ENCODE peak calls at places on chromosomes 7 and 10, in ten cellular contexts. I is brain microvascular endothelial cell, C is transverse colon, J is cardiac muscle cell, M is RWPE1, H is GM12878, O is tibial nerve, S is IMR-90, R is endodermal cell, G is Panc1. T is an unnamed sample.
A peak's percentile ranks its signal among the peaks of the same experiment; 100 is the strongest.

GRCh38 chr10:89651916-89652573 is 7.0 kb upstream of the PANK1 start:
- DNase-seq in I (no peak), C (no peak), J (no peak), M (no peak), H (no peak), O (no peak), S (no peak), R (no peak), G (no peak), T (no peak)

GRCh38 chr7:1026721-1027151 is 17.6 kb upstream of the GPR146 start:
- DNase-seq in I (no peak), C (no peak), J (no peak), M (no peak), H (no peak), O (no peak), S (no peak), R (no peak), G (no peak), T (no peak)

GRCh38 chr7:45026984-45027773 is 27.2 kb downstream of the CCM2 start:
- DNase-seq in I (no peak), C (no peak), J (no peak), M (no peak), H (peak; percentile 40), O (no peak), S (peak; percentile 64), R (no peak), G (no peak), T (peak; percentile 26)

GRCh38 chr10:14146005-14146404 is 184.7 kb downstream of the FRMD4A start:
- DNase-seq in I (peak; percentile 26), C (no peak), J (no peak), M (no peak), H (no peak), O (no peak), S (peak; percentile 95), R (no peak), G (no peak), T (no peak)

GRCh38 chr7:55132890-55133551 is 114.2 kb downstream of the EGFR start:
- DNase-seq in I (peak; percentile 99), C (peak; percentile 56), J (no peak), M (peak; percentile 92), H (no peak), O (peak; percentile 61), S (peak; percentile 100), R (no peak), G (peak; percentile 99), T (no peak)

GRCh38 chr7:77425151-77426051 is 9.3 kb upstream of the GSAP start:
- DNase-seq in I (peak; percentile 57), C (no peak), J (peak; percentile 60), M (peak; percentile 30), H (no peak), O (no peak), S (peak; percentile 91), R (peak; percentile 79), G (no peak), T (no peak)

GRCh38 chr10:74910604-74911355 is 84.4 kb downstream of the KAT6B start:
- DNase-seq in I (no peak), C (no peak), J (no peak), M (no peak), H (no peak), O (no peak), S (peak; percentile 84), R (no peak), G (no peak), T (no peak)

GRCh38 chr7:128217030-128217805 is 23.9 kb upstream of the LEP start:
- DNase-seq in I (peak; percentile 81), C (no peak), J (no peak), M (peak; percentile 76), H (no peak), O (no peak), S (peak; percentile 52), R (peak; percentile 75), G (no peak), T (no peak)

GRCh38 chr10:44395396-44395795 is 10.5 kb upstream of the CXCL12 start:
- DNase-seq in I (no peak), C (peak; percentile 30), J (no peak), M (no peak), H (no peak), O (no peak), S (no peak), R (no peak), G (no peak), T (no peak)

GRCh38 chr7:128037081-128037480 is 5.8 kb upstream of the LRRC4 start:
- DNase-seq in I (no peak), C (no peak), J (no peak), M (no peak), H (no peak), O (no peak), S (no peak), R (no peak), G (no peak), T (no peak)

DNA sequence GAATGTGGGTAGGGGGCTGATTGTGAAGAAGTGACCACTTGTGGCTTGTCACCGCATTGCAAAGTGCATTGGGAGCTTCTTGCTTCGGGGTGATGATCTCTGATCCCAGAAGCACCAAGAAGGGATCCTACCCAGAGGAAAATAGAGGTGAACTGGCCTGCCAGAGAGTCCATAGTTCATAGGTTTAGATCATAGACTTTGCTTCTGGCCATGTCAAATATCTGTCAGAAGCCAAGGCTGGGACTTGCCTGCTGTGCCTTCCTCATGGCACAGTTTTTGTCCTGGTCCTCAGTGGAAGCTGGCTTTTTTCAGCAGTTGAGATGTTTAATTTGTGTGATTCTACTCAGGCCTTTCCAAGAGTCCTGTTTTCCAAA is 1.1 kb downstream of the ZSWIM8 start:
- DNase-seq in I (no peak), C (no peak), J (no peak), M (no peak), H (no peak), O (no peak), S (no peak), R (peak; percentile 56), G (no peak), T (no peak)
- TF ChIP-seq CTCF in I (no peak), C (no peak), J (no peak), M (no peak), H (no peak), O (no peak), S (no peak), R (no peak), G (no peak), T (no peak)

GRCh38 chr7:116829493-116829892 is 32.9 kb upstream of the CAPZA2 start:
- DNase-seq in I (no peak), C (no peak), J (no peak), M (no peak), H (no peak), O (no peak), S (no peak), R (no peak), G (no peak), T (no peak)
- H3K27ac ChIP-seq in I (no peak overlapping the region), C (no peak overlapping the region), J (no peak overlapping the region), M (no peak overlapping the region), H (no peak overlapping the region), O (no peak overlapping the region), S (no peak overlapping the region), R (no peak overlapping the region), G (no peak overlapping the region), T (no peak overlapping the region)

DNA sequence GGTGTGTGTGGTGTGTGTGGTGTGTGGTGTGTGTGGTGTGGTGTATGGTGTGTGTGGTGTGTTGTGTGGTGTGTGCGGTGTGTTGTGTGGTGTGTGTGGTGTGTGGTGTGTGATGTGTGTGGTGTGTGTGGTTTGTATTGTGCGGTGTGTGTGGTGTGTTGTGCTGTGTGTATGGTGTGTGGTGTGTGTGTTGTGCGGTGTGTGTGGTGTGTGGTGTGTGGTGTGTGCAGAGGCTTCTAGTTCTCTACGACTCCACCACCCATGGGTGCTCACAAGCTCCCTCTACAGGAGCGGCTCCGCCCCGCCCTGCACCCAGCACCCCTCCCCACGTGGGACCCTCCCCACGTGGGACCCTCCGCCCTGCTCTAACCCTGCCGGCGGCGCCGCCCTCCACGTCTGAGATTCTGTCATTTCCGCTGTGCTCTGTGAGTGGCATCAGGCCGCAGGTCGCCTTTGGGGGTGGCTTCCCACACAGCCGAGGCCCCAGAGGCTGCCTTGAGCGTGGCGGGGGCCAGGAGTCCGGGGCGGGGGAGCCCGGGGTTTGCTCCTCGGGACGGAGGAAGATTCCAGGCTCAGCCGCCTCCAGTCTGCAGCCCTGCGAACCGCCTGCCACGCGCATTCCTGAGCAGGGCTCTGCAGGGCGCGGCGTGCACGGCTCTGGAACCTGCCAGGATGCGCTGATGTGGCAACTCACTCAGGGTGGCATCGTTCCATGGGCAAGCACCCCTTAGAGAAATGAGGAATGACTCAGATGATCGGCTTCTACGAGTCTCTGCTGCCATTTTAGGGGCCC is 37.0 kb upstream of the DNAJB6 start:
- DNase-seq in I (no peak), C (no peak), J (no peak), M (peak; percentile 73), H (no peak), O (no peak), S (no peak), R (peak; percentile 66), G (no peak), T (no peak)
- TF ChIP-seq CTCF in I (peak; percentile 30), C (no peak), J (peak; percentile 14), M (peak; percentile 59), H (peak; percentile 29), O (no peak), S (no peak), R (peak; percentile 20), G (peak; percentile 82), T (no peak)

GRCh38 chr10:15169555-15170407 is 1.3 kb upstream of the NMT2 start:
- DNase-seq in I (no peak), C (no peak), J (peak; percentile 12), M (no peak), H (no peak), O (no peak), S (no peak), R (no peak), G (no peak), T (peak; percentile 66)

GRCh38 chr10:15166325-15166724 is 2.2 kb downstream of the NMT2 start:
- DNase-seq in I (no peak), C (no peak), J (no peak), M (no peak), H (no peak), O (no peak), S (peak; percentile 31), R (no peak), G (no peak), T (no peak)

GRCh38 chr10:15167411-15168295 is 840 bp downstream of the NMT2 start:
- DNase-seq in I (peak; percentile 25), C (peak; percentile 56), J (peak; percentile 83), M (peak; percentile 48), H (no peak), O (peak; percentile 17), S (peak; percentile 49), R (peak; percentile 92), G (no peak), T (peak; percentile 72)

GRCh38 chr10:15168296-15168780 is at the start of gene NMT2:
- DNase-seq in I (no peak), C (no peak), J (peak; percentile 94), M (no peak), H (no peak), O (no peak), S (no peak), R (peak; percentile 96), G (no peak), T (no peak)

DNA sequence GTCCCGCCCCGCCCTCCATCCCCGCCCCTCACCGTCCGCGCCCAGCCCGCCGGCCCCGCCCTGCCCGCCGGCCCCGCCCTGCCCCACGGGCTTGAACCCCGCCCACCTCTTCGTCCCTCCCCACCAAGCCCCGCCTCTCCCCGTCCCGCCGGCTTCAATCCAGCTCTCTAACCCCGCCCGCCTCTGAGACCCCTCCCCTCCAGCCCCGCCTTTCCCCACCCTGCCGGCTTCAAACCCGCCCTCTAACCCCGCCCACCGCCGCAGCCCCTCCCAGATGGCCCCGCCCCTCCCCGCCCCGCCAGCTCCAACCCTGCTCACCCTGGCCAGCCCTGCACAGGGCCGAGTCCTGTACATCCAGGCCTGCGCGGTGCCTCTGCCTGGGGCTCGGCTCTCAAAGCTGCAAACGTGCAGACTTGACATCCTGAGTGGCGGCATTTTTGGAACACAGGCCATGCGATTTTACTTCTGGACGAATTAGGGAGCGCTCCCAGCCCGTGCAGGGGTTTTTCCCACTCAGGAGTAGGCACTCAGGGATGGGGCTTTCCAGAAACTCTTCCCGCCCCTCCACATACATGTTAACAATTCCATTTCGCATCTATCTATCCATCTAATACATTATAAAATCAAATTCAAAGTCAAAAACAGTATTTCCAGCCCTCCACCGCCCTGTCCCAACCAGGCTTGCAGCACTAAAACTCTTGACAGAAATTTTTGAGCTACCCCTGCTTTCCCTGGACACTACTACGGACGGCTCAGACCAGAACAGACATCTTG is 475 bp upstream of the NMT2 start:
- DNase-seq in I (peak; percentile 93), C (peak; percentile 98), J (peak; percentile 99), M (peak; percentile 98), H (peak; percentile 48), O (peak; percentile 92), S (peak; percentile 94), R (peak; percentile 99), G (no peak), T (peak; percentile 97)
- H3K27ac ChIP-seq in I (no peak overlapping the region), C (peak overlapping the region; percentile 71), J (no peak overlapping the region), M (peak overlapping the region; percentile 83), H (no peak overlapping the region), O (no peak overlapping the region), S (no peak overlapping the region), R (no peak overlapping the region), G (peak overlapping the region; percentile 48), T (peak overlapping the region; percentile 48)

T was measured in CD8-positive, alpha-beta T cell.